ENCODE peak calls at places on chromosomes 7 and 10, in four cellular contexts. N is right lobe of liver, Y is heart left ventricle, I is pancreas. H is an unnamed sample. For H3K4me1, the result is how much of the 10 kb centered on the place peaks cover.

GRCh38 chr10:74645681-74646080 is 180.7 kb upstream of the KAT6B start:
- DNase-seq in N (no peak), Y (no peak), I (no peak), H (no peak)

GRCh38 chr7:158865977-158866376 is 9.6 kb downstream of the DYNC2I1 start:
- DNase-seq in N (no peak), Y (no peak), I (no peak), H (no peak)

GRCh38 chr7:2517004-2517403 is 2.6 kb upstream of the LFNG start:
- DNase-seq in N (no peak), Y (no peak), I (no peak), H (no peak)

GRCh38 chr7:98240961-98241673 is 10.9 kb downstream of the TECPR1 start:
- DNase-seq in N (peak), Y (no peak), I (peak), H (no peak)

GRCh38 chr7:50359995-50360925 is 55.7 kb downstream of the IKZF1 start:
- DNase-seq in N (no peak), Y (no peak), I (no peak), H (no peak)

GRCh38 chr10:122530177-122530576 is 30.4 kb upstream of the DMBT1 start:
- DNase-seq in N (no peak), Y (peak), I (no peak), H (no peak)

GRCh38 chr7:99997545-99998137 is 17.8 kb upstream of the ZKSCAN1 start:
- DNase-seq in N (peak), Y (peak), I (peak), H (peak)

GRCh38 chr10:87544750-87545149 is 40.1 kb downstream of the MINPP1 start:
- DNase-seq in N (no peak), Y (no peak), I (no peak), H (no peak)

GRCh38 chr10:87503892-87504291 is 801 bp upstream of the MINPP1 start:
- DNase-seq in N (no peak), Y (no peak), I (no peak), H (no peak)

GRCh38 chr10:89207801-89208551 is 859 bp upstream of the CH25H start:
- DNase-seq in N (peak), Y (peak), I (peak), H (peak)

GRCh38 chr7:87918740-87919139 is 15.3 kb upstream of the ADAM22 start:
- DNase-seq in N (no peak), Y (no peak), I (no peak), H (no peak)

GRCh38 chr7:139583826-139584553 is 60.5 kb downstream of the CLEC2L start:
- DNase-seq in N (no peak), Y (no peak), I (no peak), H (peak)

GRCh38 chr10:68628576-68629127 is 68.5 kb downstream of the TET1 start:
- DNase-seq in N (no peak), Y (no peak), I (no peak), H (no peak)

GRCh38 chr7:33918401-33919120 is 13.2 kb downstream of the BMPER start:
- DNase-seq in N (no peak), Y (no peak), I (no peak), H (no peak)

GRCh38 chr7:38178695-38179344 is 775 bp downstream of the STARD3NL start:
- DNase-seq in N (no peak), Y (no peak), I (no peak), H (no peak)

GRCh38 chr10:80324086-80324485 is 32.5 kb downstream of the DYDC1 start:
- DNase-seq in N (peak), Y (no peak), I (no peak), H (no peak)

GRCh38 chr7:91156326-91156725 is 107.9 kb upstream of the FZD1 start:
- DNase-seq in N (no peak), Y (no peak), I (no peak), H (no peak)

GRCh38 chr10:5563991-5564536 is 39.3 kb downstream of the CALML3 start:
- DNase-seq in N (no peak), Y (no peak), I (peak), H (peak)

GRCh38 chr7:17005277-17005676 is 123.5 kb upstream of the AGR3 start:
- DNase-seq in N (no peak), Y (no peak), I (no peak), H (no peak)

DNA sequence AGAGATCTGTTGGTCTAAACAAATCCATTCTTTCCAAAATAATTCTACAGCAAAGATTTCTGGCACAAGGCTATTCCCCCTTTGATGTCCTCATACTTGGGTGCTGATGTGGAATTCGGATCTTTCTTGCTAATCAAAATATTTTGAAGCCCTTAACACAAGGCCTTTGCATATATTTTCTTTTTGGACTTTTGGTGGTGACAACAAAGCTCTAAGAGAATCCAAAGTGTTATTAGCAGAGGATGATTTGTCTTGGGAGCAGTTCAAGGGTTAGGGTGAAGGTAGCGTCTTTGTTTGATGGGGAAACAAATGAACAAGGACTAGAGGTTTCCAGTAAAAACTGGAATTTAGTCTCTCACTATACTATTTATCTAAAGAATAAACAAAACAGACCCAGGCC is 197.9 kb downstream of the CDCA7L start:
- DNase-seq in N (no peak), Y (no peak), I (no peak), H (no peak)
- H3K4me3 ChIP-seq in N (no peak), Y (no peak), I (no peak), H (no peak)

GRCh38 chr10:104122273-104123107 is 519 bp downstream of the SFR1 start:
- DNase-seq in N (peak), Y (no peak), I (peak), H (no peak)

GRCh38 chr10:104121485-104122272 is at the start of gene SFR1:
- DNase-seq in N (peak), Y (peak), I (peak), H (peak)

GRCh38 chr10:104120903-104121484 is 977 bp upstream of the SFR1 start:
- DNase-seq in N (peak), Y (peak), I (peak), H (peak)

GRCh38 chr10:104120512-104120902 is 1.5 kb upstream of the SFR1 start:
- DNase-seq in N (no peak), Y (no peak), I (no peak), H (no peak)

DNA sequence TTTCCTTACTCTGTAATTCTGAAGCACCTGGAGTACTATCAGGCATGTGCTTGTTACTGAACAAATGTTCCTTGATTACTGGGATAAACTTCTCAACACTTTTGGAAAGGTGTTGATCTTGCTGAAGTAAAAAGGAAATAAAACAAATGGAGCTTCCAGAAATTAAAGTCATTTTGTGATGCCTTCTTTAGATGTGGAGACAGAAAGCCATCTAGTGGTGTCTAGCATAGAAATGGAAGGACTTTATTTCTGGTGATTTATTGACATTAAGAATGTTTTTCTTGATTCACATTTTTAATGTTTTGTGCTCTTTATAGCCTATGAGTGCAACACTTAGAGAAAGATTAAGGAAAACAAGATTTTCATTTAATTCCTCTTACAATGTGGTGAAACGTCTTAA is 1.4 kb downstream of the SFR1 start:
- DNase-seq in N (no peak), Y (no peak), I (no peak), H (no peak)
- TF ChIP-seq CTCF in N (peak), Y (no peak), I (no peak), H (no peak)

DNA sequence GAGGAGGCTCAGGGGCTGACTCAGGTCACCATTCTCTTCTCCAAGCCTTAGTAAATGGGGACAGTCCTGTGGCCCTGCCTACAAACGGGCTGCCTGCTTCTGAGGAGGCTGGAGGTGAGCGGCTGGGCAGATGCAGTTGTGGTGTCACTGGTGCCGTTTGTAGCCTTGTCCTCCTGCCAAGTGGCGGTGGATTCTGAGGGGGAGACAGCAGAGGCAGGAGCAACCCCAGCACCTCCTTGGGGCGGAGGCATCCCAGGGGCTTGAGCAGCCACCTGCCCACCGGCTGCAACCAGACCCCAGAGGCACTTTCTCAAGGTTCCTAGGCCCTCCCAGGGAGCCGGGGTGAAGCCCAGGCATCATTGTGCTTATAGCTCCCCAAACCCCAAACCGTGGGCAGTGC is 112.5 kb downstream of the ZMIZ1 start:
- DNase-seq in N (no peak), Y (no peak), I (no peak), H (peak)
- H3K4me1 ChIP-seq in N (under half), Y (half or more), I (under half), H (half or more)

GRCh38 chr10:133420579-133420978 is 3.8 kb downstream of the SPRN start:
- DNase-seq in N (no peak), Y (no peak), I (no peak), H (no peak)

GRCh38 chr10:133422223-133422820 is 2.1 kb downstream of the SPRN start:
- DNase-seq in N (no peak), Y (no peak), I (no peak), H (no peak)

GRCh38 chr10:133420028-133420427 is 4.4 kb downstream of the SPRN start:
- DNase-seq in N (no peak), Y (no peak), I (no peak), H (peak)

GRCh38 chr10:133421336-133422222 is 2.8 kb downstream of the SPRN start:
- DNase-seq in N (no peak), Y (no peak), I (no peak), H (peak)

DNA sequence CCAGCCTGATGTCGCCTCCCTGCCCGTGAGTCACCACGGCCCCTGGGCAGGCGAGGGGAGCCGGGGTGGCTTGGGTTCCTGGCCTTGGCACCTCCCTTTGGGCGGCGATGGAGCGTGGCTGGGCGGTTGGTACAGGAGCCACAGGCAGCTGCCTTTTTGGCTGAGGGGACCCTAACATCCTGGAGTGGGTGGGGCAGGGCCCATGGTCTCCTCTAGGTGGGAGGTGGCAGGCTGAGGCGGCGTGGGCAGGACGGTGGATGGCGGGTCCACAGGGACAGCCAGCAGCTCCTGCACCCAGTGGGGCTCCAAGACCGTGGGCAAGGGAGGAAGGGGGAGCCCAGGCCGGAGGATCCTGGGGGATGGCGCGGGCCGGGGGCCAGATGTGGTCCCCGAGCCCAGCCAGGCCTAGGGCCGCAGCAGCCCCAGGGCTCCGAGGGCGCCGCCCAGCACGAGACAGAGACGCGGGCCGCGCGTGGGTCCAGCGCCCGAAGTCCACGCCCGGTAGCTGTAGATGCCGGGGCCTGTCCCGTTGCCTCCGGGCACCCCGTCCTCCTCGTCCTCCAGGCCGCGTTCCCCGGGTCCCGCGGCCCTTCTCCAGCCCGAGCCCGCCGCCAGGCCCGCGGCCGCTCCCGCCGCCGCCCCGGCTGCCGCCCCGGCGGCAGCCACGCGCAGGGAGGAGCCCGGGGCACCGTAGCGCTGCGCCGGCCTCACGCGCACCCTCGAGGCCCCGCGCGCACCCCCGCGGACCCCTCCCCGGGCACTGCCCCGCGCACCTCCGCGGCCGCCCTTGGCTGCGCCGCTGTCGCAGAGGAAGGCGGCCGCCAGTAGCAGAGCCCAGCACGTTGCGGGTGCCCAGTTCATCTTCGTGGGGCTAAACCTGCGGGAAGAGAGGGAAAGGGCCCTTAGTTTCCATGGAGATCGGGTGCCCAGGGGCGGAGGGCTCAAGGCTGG is 1.3 kb downstream of the SPRN start:
- DNase-seq in N (no peak), Y (no peak), I (no peak), H (peak)
- H3K4me3 ChIP-seq in N (no peak), Y (no peak), I (no peak), H (no peak)

GRCh38 chr7:151429232-151429554 is 10.7 kb downstream of the CRYGN start:
- DNase-seq in N (no peak), Y (no peak), I (peak), H (no peak)

GRCh38 chr7:151426906-151427704 is 12.8 kb downstream of the CRYGN start:
- DNase-seq in N (no peak), Y (no peak), I (peak), H (no peak)

GRCh38 chr7:151429555-151430331 is 10.2 kb downstream of the CRYGN start:
- DNase-seq in N (no peak), Y (no peak), I (peak), H (no peak)

GRCh38 chr7:151427705-151428392 is 12.1 kb downstream of the CRYGN start:
- DNase-seq in N (no peak), Y (no peak), I (peak), H (no peak)

DNA sequence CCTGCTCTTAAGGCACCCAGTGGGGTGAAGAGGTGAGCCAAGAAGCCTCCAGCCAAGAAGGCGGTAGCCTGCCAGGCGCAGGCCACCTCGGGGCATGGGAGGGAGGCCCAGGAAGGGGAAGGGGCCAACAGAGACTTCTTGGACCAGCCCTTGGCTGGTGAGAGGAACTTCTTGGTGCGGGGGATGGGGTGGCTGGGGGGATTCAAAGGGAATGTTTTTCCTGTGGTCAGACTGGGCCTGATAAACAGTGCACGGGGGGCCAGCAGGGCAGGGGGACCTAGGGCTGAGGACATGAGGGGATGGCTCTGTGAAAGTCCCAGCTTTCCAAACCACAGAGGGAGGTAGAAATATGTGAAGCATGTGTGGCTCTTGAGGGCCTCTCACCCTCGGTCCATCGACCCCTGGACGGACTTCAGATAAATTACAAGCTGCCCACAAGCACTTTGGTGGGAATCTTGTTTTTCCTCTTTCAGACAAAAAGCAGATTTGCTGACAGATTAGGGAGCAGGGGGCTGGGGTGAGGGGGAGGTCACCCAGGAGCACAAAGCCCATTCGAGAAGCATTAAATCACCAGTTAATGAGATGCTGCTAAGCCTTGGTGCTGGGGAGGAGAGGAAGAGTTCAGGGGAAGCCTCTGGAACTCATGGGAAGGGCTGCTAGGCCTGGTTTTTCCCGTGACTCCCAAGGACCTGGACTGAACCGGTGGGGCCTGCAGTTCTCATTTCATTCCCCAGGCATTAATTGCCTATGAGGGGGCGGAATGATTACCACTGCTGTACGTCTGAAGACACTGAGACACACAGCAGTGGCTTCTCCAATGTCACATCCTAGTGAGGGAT is 11.3 kb downstream of the CRYGN start:
- DNase-seq in N (no peak), Y (no peak), I (peak), H (peak)
- TF ChIP-seq CTCF in N (no peak), Y (no peak), I (no peak), H (no peak)

DNA sequence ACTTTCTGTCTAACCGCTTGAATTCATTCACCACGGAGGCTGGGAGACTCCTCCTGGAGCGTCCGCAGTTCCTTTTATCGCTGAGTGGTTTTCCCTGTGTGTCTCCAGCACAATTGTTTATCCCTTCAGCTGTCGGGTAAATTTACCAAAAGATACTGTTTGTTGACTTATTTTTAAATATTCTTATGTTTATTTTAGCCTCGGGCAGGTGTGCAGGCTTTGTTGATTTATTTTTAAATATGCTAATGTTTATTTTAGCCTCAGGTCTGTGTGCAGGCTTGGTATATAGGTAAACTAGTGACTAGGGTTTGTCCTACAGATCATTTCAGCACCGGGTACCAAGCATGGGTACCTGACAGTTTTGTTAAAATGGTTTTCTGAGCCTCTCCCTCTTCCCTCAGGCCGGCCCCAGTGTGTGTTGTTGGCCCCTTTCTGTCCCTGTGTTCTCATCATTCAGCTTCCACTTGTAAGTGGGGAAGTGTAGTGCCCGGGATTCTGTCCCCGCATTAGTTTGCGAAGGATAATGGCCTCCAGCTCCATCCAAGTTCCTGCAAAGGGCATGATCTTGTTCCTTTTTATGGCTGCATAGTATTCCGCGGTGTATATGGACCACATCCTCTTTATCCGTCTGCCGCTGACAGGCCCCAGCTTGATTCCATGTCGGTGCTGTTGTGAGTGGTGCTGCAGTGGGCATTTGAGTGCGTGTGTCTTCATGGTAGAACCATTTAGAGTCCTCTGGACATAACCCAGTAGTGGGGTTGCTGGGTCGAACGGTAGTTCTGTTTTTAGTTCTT is 5.3 kb downstream of the GET4 start:
- DNase-seq in N (no peak), Y (peak), I (peak), H (peak)
- H3K4me1 ChIP-seq in N (under half), Y (under half), I (under half), H (under half)

DNA sequence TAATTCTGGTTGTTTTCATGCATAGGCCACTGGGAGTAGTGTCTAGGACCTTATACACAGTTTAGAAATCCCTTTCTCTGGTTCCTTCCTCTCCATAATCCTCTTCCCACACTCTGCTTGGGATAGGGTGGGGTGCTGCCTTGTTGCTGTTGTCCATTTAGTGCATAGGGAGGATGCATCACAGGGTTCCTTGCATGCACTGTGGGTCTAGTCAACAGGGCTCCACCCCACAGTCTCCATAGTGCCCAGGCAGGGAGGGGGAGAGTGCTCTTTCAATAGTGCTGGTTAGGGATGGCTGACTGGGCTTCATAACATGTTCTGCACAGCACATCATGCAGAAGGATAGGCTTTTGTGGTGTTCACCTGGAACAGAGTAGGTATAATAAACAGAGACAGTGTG is 81.1 kb downstream of the ARHGAP12 start:
- DNase-seq in N (no peak), Y (no peak), I (no peak), H (no peak)
- H3K4me3 ChIP-seq in N (no peak), Y (no peak), I (no peak), H (no peak)

GRCh38 chr10:16314259-16314658 is 122.6 kb upstream of the PTER start:
- DNase-seq in N (no peak), Y (no peak), I (no peak), H (no peak)
- TF ChIP-seq CTCF in N (no peak), Y (no peak), I (no peak), H (no peak)